ENCODE peak calls at places on chromosomes 16 and 17, in nine cellular contexts. M is mesothelial cell of epicardium, G is RWPE1, J is H7, L is posterior cingulate gyrus, K is NCI-H69, Q is fibroblast of gingiva, T is mucosa of gallbladder, B is activated gamma-delta T cell. W is an unnamed sample.

GRCh38 chr16:56558024-56558747 is 6.7 kb upstream of the MT4 start:
- DNase-seq in Q (peak; percentile 49), B (no peak), J (no peak), M (no peak), L (peak; percentile 76), K (peak; percentile 97), G (peak; percentile 94), T (no peak), W (peak; percentile 55)

GRCh38 chr17:49592263-49592662 is 16.6 kb downstream of the NXPH3 start:
- DNase-seq in G (no peak), M (no peak), T (no peak), L (no peak), J (peak; percentile 6), Q (no peak), K (no peak), B (no peak), W (no peak)

GRCh38 chr16:66457888-66458287 is 30.8 kb downstream of the BEAN1 start:
- DNase-seq in Q (no peak), T (no peak), K (no peak), B (no peak), J (no peak), L (no peak), G (peak; percentile 39), M (no peak), W (no peak)

GRCh38 chr17:77924757-77925336 is 33.7 kb upstream of the TNRC6C start:
- DNase-seq in M (no peak), Q (no peak), K (peak; percentile 24), J (peak; percentile 91), B (no peak), T (peak; percentile 41), L (peak; percentile 63), G (no peak), W (no peak)

GRCh38 chr17:59764292-59764741 is 56.9 kb downstream of the VMP1 start:
- DNase-seq in T (no peak), J (no peak), G (no peak), K (no peak), Q (no peak), M (no peak), L (no peak), B (no peak), W (no peak)

GRCh38 chr17:33228548-33228947 is 64.5 kb downstream of the ASIC2 start:
- DNase-seq in G (no peak), T (no peak), L (no peak), B (no peak), Q (no peak), K (no peak), M (no peak), J (no peak), W (no peak)

GRCh38 chr16:74291176-74291575 is 5.4 kb upstream of the PSMD7 start:
- DNase-seq in L (no peak), T (no peak), Q (no peak), B (no peak), J (no peak), G (no peak), M (no peak), K (no peak), W (no peak)

GRCh38 chr17:82862758-82863645 is 23.2 kb upstream of the ZNF750 start:
- DNase-seq in Q (no peak), J (peak; percentile 56), B (no peak), T (no peak), M (no peak), L (no peak), G (no peak), K (no peak), W (no peak)

GRCh38 chr16:3637371-3637923 is 17.0 kb upstream of the DNASE1 start:
- DNase-seq in J (peak; percentile 34), G (no peak), Q (no peak), M (no peak), K (no peak), L (no peak), T (peak; percentile 50), B (no peak), W (no peak)

GRCh38 chr16:58377932-58378331 is 14.3 kb upstream of the GINS3 start:
- DNase-seq in G (no peak), J (no peak), T (no peak), B (no peak), Q (no peak), L (no peak), K (peak; percentile 4), M (no peak), W (no peak)

GRCh38 chr16:2904100-2904921 is 7.4 kb upstream of the FLYWCH1 start:
- DNase-seq in G (peak; percentile 79), T (peak; percentile 89), L (peak; percentile 88), B (peak; percentile 63), J (peak; percentile 94), M (peak; percentile 71), K (peak; percentile 90), Q (peak; percentile 85), W (peak; percentile 80)

GRCh38 chr16:19400709-19401108 is 17.0 kb upstream of the TMC5 start:
- DNase-seq in G (no peak), Q (no peak), J (no peak), M (no peak), B (no peak), K (peak; percentile 48), L (no peak), T (no peak), W (no peak)

GRCh38 chr17:51214920-51215319 is 44.9 kb downstream of the MBTD1 start:
- DNase-seq in K (no peak), B (no peak), Q (no peak), J (no peak), L (no peak), M (no peak), G (no peak), T (no peak), W (no peak)

GRCh38 chr16:8795096-8795495 is 2.3 kb downstream of the TMEM186 start:
- DNase-seq in Q (no peak), K (peak; percentile 13), L (no peak), M (no peak), J (no peak), T (no peak), B (no peak), G (no peak), W (no peak)

GRCh38 chr16:48117217-48118105 is 38.3 kb downstream of the ABCC12 start:
- DNase-seq in G (peak; percentile 42), K (peak; percentile 48), T (no peak), M (peak; percentile 45), J (peak; percentile 95), Q (peak; percentile 24), B (no peak), L (peak; percentile 56), W (no peak)

GRCh38 chr17:17375826-17376225 is 72.7 kb downstream of the NT5M start:
- DNase-seq in K (no peak), M (no peak), G (no peak), L (no peak), B (no peak), Q (no peak), J (no peak), T (no peak), W (no peak)

W was measured in caudate nucleus.